ENCODE peak calls at places on chromosomes 3 and 15, in five cellular contexts. E, W, X, K and B are unnamed samples.

GRCh38 chr15:34651962-34652725 is 68.7 kb upstream of the GOLGA8B start:
- DNase-seq in E (no peak), W (no peak), X (no peak), K (no peak), B (no peak)

GRCh38 chr3:2303567-2303966 is 204.9 kb downstream of the CNTN4 start:
- DNase-seq in E (no peak), W (no peak), X (peak; percentile 85), K (no peak), B (peak; percentile 6)

GRCh38 chr3:4704552-4704951 is 211.4 kb downstream of the ITPR1 start:
- DNase-seq in E (no peak), W (no peak), X (no peak), K (no peak), B (no peak)

GRCh38 chr3:120420360-120420759 is 30.4 kb downstream of the FSTL1 start:
- DNase-seq in E (no peak), W (no peak), X (no peak), K (no peak), B (no peak)

GRCh38 chr15:39592500-39592899 is 11.6 kb downstream of the THBS1 start:
- DNase-seq in E (peak; percentile 13), W (no peak), X (no peak), K (no peak), B (no peak)

GRCh38 chr3:111051354-111051753 is 20.3 kb upstream of the NECTIN3 start:
- DNase-seq in E (no peak), W (no peak), X (no peak), K (no peak), B (no peak)

GRCh38 chr3:185188816-185189215 is 36.0 kb upstream of the C3orf70 start:
- DNase-seq in E (no peak), W (no peak), X (no peak), K (no peak), B (no peak)

GRCh38 chr3:169146112-169146665 is 517.3 kb downstream of the MECOM start:
- DNase-seq in E (peak; percentile 53), W (no peak), X (peak; percentile 65), K (peak; percentile 22), B (no peak)

GRCh38 chr15:93073465-93073952 is 15.5 kb downstream of the RGMA start:
- DNase-seq in E (no peak), W (no peak), X (no peak), K (peak; percentile 51), B (no peak)

GRCh38 chr3:19428729-19429128 is 280.4 kb downstream of the KCNH8 start:
- DNase-seq in E (no peak), W (no peak), X (no peak), K (no peak), B (no peak)

GRCh38 chr15:73897441-73898261 is 24.3 kb downstream of the TBC1D21 start:
- DNase-seq in E (peak; percentile 27), W (no peak), X (peak; percentile 49), K (no peak), B (peak; percentile 61)

GRCh38 chr3:113287111-113287817 is 75.9 kb downstream of the BOC start:
- DNase-seq in E (no peak), W (no peak), X (no peak), K (no peak), B (peak; percentile 73)

GRCh38 chr3:156617145-156617544 is 57.2 kb upstream of the TIPARP start:
- DNase-seq in E (no peak), W (no peak), X (no peak), K (no peak), B (no peak)

GRCh38 chr3:139295040-139295439 is 48.8 kb upstream of the MRPS22 start:
- DNase-seq in E (no peak), W (no peak), X (no peak), K (no peak), B (no peak)

GRCh38 chr3:192467230-192468186 is 259.8 kb downstream of the FGF12 start:
- DNase-seq in E (peak; percentile 53), W (peak; percentile 8), X (peak; percentile 73), K (peak; percentile 26), B (peak; percentile 23)

GRCh38 chr15:60223161-60223560 is 174.6 kb downstream of the ANXA2 start:
- DNase-seq in E (no peak), W (no peak), X (no peak), K (no peak), B (peak; percentile 89)

GRCh38 chr3:3392946-3393345 is 213.5 kb upstream of the CRBN start:
- DNase-seq in E (no peak), W (no peak), X (no peak), K (no peak), B (no peak)

GRCh38 chr3:23159929-23160328 is 43.2 kb upstream of the UBE2E2 start:
- DNase-seq in E (no peak), W (no peak), X (no peak), K (no peak), B (no peak)

GRCh38 chr3:152938974-152939636 is 104.2 kb downstream of the P2RY1 start:
- DNase-seq in E (no peak), W (no peak), X (no peak), K (no peak), B (no peak)

GRCh38 chr3:50525987-50526386 is 22.6 kb upstream of the CACNA2D2 start:
- DNase-seq in E (no peak), W (no peak), X (peak; percentile 89), K (no peak), B (no peak)

GRCh38 chr3:126014252-126014651 is 45.3 kb downstream of the ROPN1B start:
- DNase-seq in E (no peak), W (no peak), X (no peak), K (peak; percentile 68), B (no peak)

GRCh38 chr3:177905895-177906511 is 630.2 kb upstream of the KCNMB2 start:
- DNase-seq in E (no peak), W (no peak), X (no peak), K (no peak), B (no peak)

DNA sequence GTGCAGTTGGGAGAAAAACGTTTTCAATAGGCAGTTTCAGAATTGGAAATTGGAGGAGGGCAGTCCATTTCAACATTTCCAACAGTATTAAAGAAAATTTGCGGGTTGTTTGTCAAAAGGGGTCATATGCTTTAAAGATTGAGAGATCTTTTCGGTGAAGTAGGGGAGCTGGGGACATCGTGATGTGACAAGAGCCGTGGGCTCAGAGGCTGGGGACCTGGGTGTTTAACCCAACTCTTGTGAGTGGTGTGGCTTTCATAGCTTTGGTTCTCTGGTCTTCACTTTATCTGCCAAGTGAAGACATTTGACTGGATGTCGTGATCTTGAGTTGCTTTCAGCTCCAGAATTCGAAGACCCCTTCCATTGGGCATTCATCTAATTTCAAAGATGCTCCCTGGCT is 133.2 kb downstream of the PGPEP1L start:
- DNase-seq in E (no peak), W (no peak), X (no peak), K (no peak), B (no peak)
- TF ChIP-seq CTCF in E (no peak), W (no peak), X (no peak), K (no peak), B (no peak)

DNA sequence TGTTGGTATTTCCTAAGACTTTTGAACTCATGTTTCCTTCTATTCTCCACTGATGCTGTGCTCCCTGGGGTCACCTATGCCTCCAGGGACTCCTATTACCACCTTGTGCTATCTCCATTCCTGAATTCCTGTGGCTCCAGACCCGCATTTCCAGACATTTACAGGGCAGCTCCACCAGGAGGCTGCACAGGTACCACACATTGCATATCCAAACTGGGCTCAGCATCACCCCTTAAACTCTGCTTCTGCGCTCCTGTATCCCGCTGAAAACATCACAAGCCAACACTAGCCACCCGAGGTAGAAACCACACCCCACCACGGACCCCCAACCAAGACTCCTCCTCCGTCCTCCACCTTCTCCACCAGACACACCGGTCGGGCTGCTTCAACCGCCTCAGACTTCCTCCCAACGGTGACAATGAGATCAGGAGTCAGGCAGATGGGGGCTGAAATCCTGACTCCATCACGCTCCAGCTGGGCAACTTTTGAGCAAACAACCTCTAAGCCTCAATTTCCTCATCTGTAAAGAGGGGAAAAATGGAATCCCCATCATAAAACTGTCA is 10.4 kb downstream of the TNK2 start:
- DNase-seq in E (no peak), W (no peak), X (no peak), K (no peak), B (no peak)
- TF ChIP-seq CTCF in E (no peak), W (no peak), X (no peak), K (no peak), B (no peak)

GRCh38 chr3:48563382-48563918 is at the start of gene UCN2:
- DNase-seq in E (no peak), W (no peak), X (no peak), K (no peak), B (no peak)
- TF ChIP-seq CTCF in E (no peak), W (no peak), X (peak; percentile 33), K (no peak), B (no peak)

DNA sequence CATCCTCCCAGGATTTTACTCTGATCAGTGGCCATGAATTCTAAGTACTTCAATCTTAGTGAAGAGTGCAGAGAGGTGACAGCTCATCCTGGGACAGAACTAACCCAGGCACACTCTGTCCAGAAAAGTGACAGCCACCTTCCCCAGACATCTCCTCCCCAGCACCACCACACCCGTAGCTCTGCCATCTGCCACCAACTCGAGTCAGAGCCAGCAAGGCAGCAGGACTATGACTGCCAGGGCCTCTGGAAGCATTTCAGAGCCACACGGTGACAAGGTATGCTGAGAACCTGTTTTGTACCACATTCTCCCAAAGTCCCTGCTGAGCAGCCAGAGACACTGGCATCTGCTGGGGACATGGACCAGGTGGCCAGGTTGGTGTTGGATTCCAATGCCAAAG is 71.0 kb downstream of the NTRK3 start:
- DNase-seq in E (no peak), W (no peak), X (no peak), K (no peak), B (no peak)
- TF ChIP-seq CTCF in E (no peak), W (no peak), X (no peak), K (no peak), B (no peak)

DNA sequence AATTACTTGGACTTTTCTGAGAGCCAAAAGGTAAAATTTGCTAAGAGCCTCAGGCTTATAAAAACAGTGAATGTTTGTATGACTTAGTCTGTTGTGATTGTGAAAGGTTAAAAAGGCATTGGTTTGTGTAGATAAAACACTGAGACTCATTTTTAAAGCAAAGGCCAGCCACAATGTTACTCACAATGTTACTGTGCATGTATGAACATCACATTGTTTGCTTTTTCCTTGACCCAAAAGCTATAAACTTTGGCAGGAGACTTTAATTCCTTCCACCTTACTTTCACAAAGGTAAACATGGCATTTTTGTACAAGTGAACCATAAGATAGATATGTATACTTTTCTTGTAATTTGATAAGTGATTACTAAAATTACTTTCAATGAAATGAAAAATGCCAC is 70.5 kb downstream of the NPAP1 start:
- DNase-seq in E (no peak), W (no peak), X (no peak), K (no peak), B (no peak)
- TF ChIP-seq CTCF in E (no peak), W (no peak), X (no peak), K (no peak), B (no peak)

GRCh38 chr3:49456417-49456816 is 13.7 kb upstream of the DAG1 start:
- DNase-seq in E (no peak), W (no peak), X (no peak), K (no peak), B (no peak)

GRCh38 chr3:49453621-49454315 is 16.3 kb upstream of the DAG1 start:
- DNase-seq in E (no peak), W (no peak), X (no peak), K (no peak), B (no peak)

GRCh38 chr3:49460188-49460885 is 9.7 kb upstream of the DAG1 start:
- DNase-seq in E (no peak), W (no peak), X (no peak), K (no peak), B (no peak)

GRCh38 chr3:49454898-49455681 is 15.0 kb upstream of the DAG1 start:
- DNase-seq in E (no peak), W (no peak), X (no peak), K (no peak), B (no peak)

GRCh38 chr3:49454457-49454856 is 15.6 kb upstream of the DAG1 start:
- DNase-seq in E (no peak), W (no peak), X (peak; percentile 79), K (no peak), B (no peak)
- TF ChIP-seq CTCF in E (no peak), W (peak; percentile 43), X (peak; percentile 23), K (peak; percentile 11), B (peak; percentile 37)